ENCODE peak calls at places on chromosomes 2 and 18, in eight cellular contexts. W, L, U, E, A, Z, R and S are unnamed samples.

GRCh38 chr2:63614448-63614968 is 25.7 kb downstream of the MDH1 start:
- DNase-seq in Z (peak; percentile 26), L (no peak), A (peak; percentile 99), R (no peak), E (no peak), U (no peak), W (no peak), S (peak; percentile 8)

GRCh38 chr2:215816424-215816823 is 196.9 kb downstream of the MREG start:
- DNase-seq in Z (no peak), W (no peak), R (no peak), L (no peak), A (no peak), U (no peak), E (no peak), S (no peak)

GRCh38 chr2:328761-329160 is 40.9 kb upstream of the ALKAL2 start:
- DNase-seq in U (no peak), Z (no peak), R (no peak), L (no peak), A (peak; percentile 46), E (no peak), W (no peak), S (no peak)

GRCh38 chr18:41457730-41458129 is 497.3 kb upstream of the PIK3C3 start:
- DNase-seq in R (no peak), Z (no peak), A (no peak), E (no peak), U (no peak), W (no peak), L (no peak), S (no peak)

GRCh38 chr2:205686231-205687017 is 4.1 kb downstream of the NRP2 start:
- DNase-seq in A (peak; percentile 70), E (no peak), L (peak; percentile 46), W (no peak), Z (peak; percentile 66), R (no peak), U (peak; percentile 27), S (peak; percentile 54)

GRCh38 chr2:220437938-220438337 is 810.5 kb downstream of the SLC4A3 start:
- DNase-seq in R (no peak), U (no peak), L (no peak), E (no peak), W (no peak), Z (no peak), A (no peak), S (peak; percentile 19)

GRCh38 chr18:44909191-44909719 is 228.6 kb downstream of the SETBP1 start:
- DNase-seq in W (no peak), U (no peak), A (no peak), L (no peak), E (no peak), R (no peak), Z (peak; percentile 30), S (peak; percentile 23)

GRCh38 chr2:232094883-232095282 is 133.4 kb downstream of the DIS3L2 start:
- DNase-seq in L (no peak), R (no peak), A (no peak), Z (no peak), E (no peak), W (no peak), U (no peak), S (no peak)

GRCh38 chr2:165202230-165202629 is 1.6 kb downstream of the SCN3A start:
- DNase-seq in A (no peak), W (no peak), E (no peak), Z (no peak), U (no peak), R (no peak), L (no peak), S (no peak)

GRCh38 chr2:216535454-216535995 is 36.9 kb downstream of the RPL37A start:
- DNase-seq in E (no peak), L (peak; percentile 85), Z (peak; percentile 94), W (no peak), U (peak; percentile 88), R (peak; percentile 56), A (no peak), S (peak; percentile 96)

GRCh38 chr2:230879891-230880290 is 15.1 kb downstream of the ITM2C start:
- DNase-seq in E (no peak), Z (no peak), L (no peak), W (no peak), R (no peak), U (no peak), A (no peak), S (no peak)

GRCh38 chr2:10659898-10660568 is 29.7 kb downstream of the NOL10 start:
- DNase-seq in E (no peak), L (no peak), U (peak; percentile 72), Z (peak; percentile 78), R (peak; percentile 55), A (peak; percentile 45), W (peak; percentile 64), S (peak; percentile 86)

GRCh38 chr2:15158532-15158931 is 402.6 kb downstream of the NBAS start:
- DNase-seq in R (no peak), Z (no peak), U (no peak), W (no peak), A (no peak), E (no peak), L (no peak), S (no peak)

GRCh38 chr2:54558976-54559410 is 102.9 kb downstream of the SPTBN1 start:
- DNase-seq in E (no peak), L (no peak), Z (peak; percentile 47), A (peak; percentile 79), R (no peak), U (no peak), W (no peak), S (no peak)

GRCh38 chr2:54557211-54557600 is 101.1 kb downstream of the SPTBN1 start:
- DNase-seq in W (no peak), E (no peak), R (no peak), Z (no peak), L (no peak), U (no peak), A (no peak), S (no peak)

GRCh38 chr2:54558188-54558975 is 102.3 kb downstream of the SPTBN1 start:
- DNase-seq in U (peak; percentile 60), Z (peak; percentile 73), R (peak; percentile 60), E (peak; percentile 89), L (peak; percentile 39), A (peak; percentile 96), W (peak; percentile 84), S (peak; percentile 77)

GRCh38 chr2:54556659-54557121 is 100.6 kb downstream of the SPTBN1 start:
- DNase-seq in R (peak; percentile 33), A (no peak), W (no peak), U (peak; percentile 92), L (no peak), Z (peak; percentile 95), E (no peak), S (peak; percentile 74)

DNA sequence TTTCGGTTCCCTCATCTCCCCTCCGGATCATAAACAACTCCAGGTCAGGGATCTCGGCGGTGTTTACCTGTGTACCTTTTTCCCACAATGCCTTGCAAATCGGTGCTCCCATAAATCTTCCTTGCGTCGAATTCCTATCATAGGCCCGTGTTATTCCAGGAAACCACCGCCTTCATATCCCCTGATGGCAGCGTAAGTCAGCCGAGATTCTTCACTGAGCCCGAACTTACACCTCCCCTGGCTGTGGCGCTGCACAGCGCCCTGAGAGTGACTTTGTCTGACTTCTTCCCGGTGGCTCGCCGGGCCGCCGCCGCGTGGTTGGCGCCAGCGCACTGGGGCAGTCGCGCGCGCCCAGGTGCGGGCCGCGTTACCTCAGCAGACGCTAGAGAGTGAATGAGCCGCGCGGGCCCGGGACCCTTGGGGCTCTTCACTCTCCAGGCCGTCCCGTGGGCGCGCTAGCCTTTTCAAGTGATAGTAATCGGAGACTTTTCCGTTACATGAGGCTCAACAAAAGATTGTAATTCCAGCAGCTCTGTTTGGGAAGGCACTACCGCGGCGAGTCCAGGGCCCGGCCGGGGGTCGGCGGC is 101.6 kb downstream of the SPTBN1 start:
- DNase-seq in W (peak; percentile 75), E (peak; percentile 81), Z (peak; percentile 69), R (peak; percentile 44), U (peak; percentile 36), A (peak; percentile 82), L (peak; percentile 50), S (peak; percentile 78)
- H3K4me3 ChIP-seq in W (peak overlapping the region; percentile 70), E (peak overlapping the region; percentile 85), Z (peak overlapping the region; percentile 75), R (peak overlapping the region; percentile 82), U (peak overlapping the region; percentile 47), A (peak overlapping the region; percentile 64), L (peak overlapping the region; percentile 50), S (peak overlapping the region; percentile 34)

GRCh38 chr2:222965555-222965954 is 86.4 kb upstream of the KCNE4 start:
- DNase-seq in Z (no peak), W (no peak), E (no peak), A (no peak), R (no peak), L (no peak), U (no peak), S (no peak)
- H3K27ac ChIP-seq in Z (no peak overlapping the region), W (no peak overlapping the region), E (no peak overlapping the region), A (no peak overlapping the region), R (no peak overlapping the region), L (no peak overlapping the region), U (no peak overlapping the region), S (no peak overlapping the region)

DNA sequence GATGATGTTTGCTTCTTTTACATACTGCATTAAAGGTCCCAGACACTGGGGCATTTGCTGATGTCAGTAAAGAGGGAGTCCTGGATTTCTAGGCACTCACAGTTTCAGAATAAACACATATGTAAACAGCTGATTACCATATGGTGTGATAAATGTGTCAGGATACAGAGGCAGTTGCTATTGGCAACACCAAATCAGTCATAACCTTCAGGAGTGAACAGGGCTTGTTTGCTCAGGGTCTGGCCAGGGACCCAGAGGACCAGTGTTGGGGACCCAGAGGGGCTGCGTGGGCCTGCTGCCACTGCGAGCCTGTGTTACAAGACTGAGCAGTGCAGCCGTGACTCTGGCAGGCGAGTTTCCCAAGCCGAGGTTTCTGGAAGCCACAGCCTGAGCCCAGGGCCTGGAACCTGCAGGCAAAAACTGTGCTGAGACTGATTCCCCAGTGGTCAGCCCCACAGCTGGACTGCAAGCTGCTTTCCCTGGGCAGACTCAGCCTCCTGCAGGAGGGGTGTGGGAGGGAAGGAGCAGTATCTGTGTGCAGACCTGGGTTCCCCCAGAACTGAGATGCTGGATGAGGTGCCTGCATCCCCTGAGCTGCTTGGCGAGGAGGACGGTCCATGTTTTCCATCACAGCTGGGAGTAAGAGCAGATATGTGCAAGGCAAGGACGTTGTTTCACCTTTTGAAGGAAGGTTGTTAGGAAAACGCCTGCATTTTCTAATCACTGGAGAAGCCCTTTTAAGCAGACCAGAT is 23.6 kb downstream of the ASAP2 start:
- DNase-seq in W (no peak), L (no peak), U (peak; percentile 67), Z (peak; percentile 90), E (no peak), A (no peak), R (peak; percentile 51), S (peak; percentile 50)
- H3K4me1 ChIP-seq in W (peaks cover 49% of the 10 kb centered on the region), L (peaks cover 41% of the 10 kb centered on the region), U (peaks cover 37% of the 10 kb centered on the region), Z (peaks cover 40% of the 10 kb centered on the region), E (no peaks in the 10 kb centered on the region), A (peaks cover 16% of the 10 kb centered on the region), R (peaks cover 8% of the 10 kb centered on the region), S (peaks cover 9% of the 10 kb centered on the region)

DNA sequence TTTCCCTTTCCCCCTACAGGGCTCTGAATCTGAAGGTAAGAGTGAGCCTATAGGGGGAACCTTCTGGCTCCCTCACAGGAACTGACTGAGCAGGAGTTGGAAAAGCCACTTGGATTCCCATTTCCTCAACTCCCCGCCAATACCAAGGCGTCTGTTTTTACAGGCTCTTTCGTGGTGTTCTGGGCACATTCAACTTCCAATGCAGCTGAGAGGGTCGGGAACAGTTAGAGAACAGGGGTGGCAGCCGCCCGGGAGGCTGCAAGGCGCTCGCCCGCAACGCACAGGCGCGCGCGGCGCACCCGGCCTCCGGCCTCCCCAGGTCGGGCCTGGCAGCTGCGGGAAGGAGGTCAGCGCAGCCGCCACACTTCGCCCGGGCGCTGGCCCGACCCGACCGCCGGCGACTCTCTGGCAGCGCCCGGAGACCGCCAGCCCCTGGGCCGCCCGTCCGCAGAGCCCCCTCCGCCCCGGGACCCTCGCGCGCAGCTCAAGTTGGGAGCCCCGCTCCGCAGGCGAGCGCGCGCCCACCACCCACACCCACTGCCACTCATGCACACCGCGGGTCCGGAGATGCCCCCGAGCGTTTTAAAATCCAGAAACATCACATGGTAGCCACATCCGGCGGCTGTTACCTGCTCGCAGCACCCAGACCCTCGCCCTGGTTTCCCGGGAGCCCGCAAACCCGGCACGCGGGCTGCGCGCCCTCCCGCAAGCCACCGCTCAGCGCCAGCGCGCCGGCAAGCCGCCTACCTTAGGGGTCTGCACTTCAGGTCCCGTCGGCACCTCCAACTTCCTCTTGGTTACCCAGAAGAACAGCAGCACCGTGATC is 816 bp downstream of the GALNT14 start:
- DNase-seq in A (peak; percentile 79), Z (peak; percentile 2), W (no peak), E (peak; percentile 56), R (peak; percentile 15), L (no peak), U (no peak), S (peak; percentile 7)
- H3K4me3 ChIP-seq in A (peak overlapping the region; percentile 50), Z (peak overlapping the region; percentile 87), W (peak overlapping the region; percentile 69), E (peak overlapping the region; percentile 80), R (peak overlapping the region; percentile 70), L (peak overlapping the region; percentile 11), U (peak overlapping the region; percentile 52), S (peak overlapping the region; percentile 36)